ENCODE peak calls at places on chromosomes 2 and 18, in six cellular contexts. D is prostate gland, O is GM12891, M is breast epithelium, T is HepG2, N is K562. Q is an unnamed sample.
A peak's percentile ranks its signal among the peaks of the same experiment; 100 is the strongest.

GRCh38 chr2:127107622-127107999 is 657 bp upstream of the BIN1 start:
- DNase-seq in T (no peak), M (no peak), N (no peak), D (no peak), O (no peak), Q (no peak)

GRCh38 chr2:128410035-128410757 is 91.5 kb upstream of the HS6ST1 start:
- DNase-seq in D (no peak), T (no peak), N (no peak), O (no peak), M (no peak), Q (no peak)

GRCh38 chr2:221204699-221205098 is 367.4 kb downstream of the EPHA4 start:
- DNase-seq in O (no peak), T (no peak), D (no peak), M (no peak), N (no peak), Q (no peak)

GRCh38 chr2:229728360-229728759 is 14.0 kb upstream of the DNER start:
- DNase-seq in M (no peak), O (no peak), T (no peak), D (no peak), N (no peak), Q (no peak)

GRCh38 chr2:240245706-240246105 is 105.2 kb upstream of the OTOS start:
- DNase-seq in M (no peak), O (no peak), N (no peak), T (no peak), D (no peak), Q (no peak)

GRCh38 chr2:23435250-23436035 is 50.5 kb downstream of the KLHL29 start:
- DNase-seq in T (no peak), D (no peak), N (no peak), O (no peak), M (peak; percentile 7), Q (no peak)

GRCh38 chr2:37917281-37918228 is 7.5 kb upstream of the RMDN2 start:
- DNase-seq in O (no peak), M (no peak), N (no peak), T (no peak), D (no peak), Q (no peak)

GRCh38 chr18:62324917-62325805 is at the start of gene TNFRSF11A:
- DNase-seq in O (peak; percentile 82), T (no peak), N (peak; percentile 83), M (no peak), D (peak; percentile 45), Q (peak; percentile 72)

GRCh38 chr2:206431439-206431838 is 11.9 kb upstream of the ADAM23 start:
- DNase-seq in M (no peak), O (no peak), D (no peak), N (no peak), T (no peak), Q (no peak)

GRCh38 chr2:194003911-194004310 is 1653.1 kb upstream of the SLC39A10 start:
- DNase-seq in N (no peak), T (no peak), M (no peak), O (no peak), D (no peak), Q (no peak)

GRCh38 chr2:120746179-120746549 is 10.5 kb downstream of the GLI2 start:
- DNase-seq in M (no peak), D (no peak), T (no peak), O (no peak), N (no peak), Q (no peak)

GRCh38 chr2:179252439-179252838 is 12.2 kb downstream of the SESTD1 start:
- DNase-seq in O (no peak), M (no peak), N (no peak), D (no peak), T (no peak), Q (no peak)

GRCh38 chr2:11236335-11236734 is 81.1 kb downstream of the SLC66A3 start:
- DNase-seq in T (no peak), M (no peak), O (no peak), N (peak; percentile 21), D (no peak), Q (no peak)

GRCh38 chr18:63069496-63069895 is 250.1 kb downstream of the BCL2 start:
- DNase-seq in N (no peak), T (no peak), O (no peak), M (no peak), D (no peak), Q (no peak)

GRCh38 chr2:18245375-18245774 is 315.1 kb downstream of the RDH14 start:
- DNase-seq in T (no peak), O (no peak), M (no peak), D (no peak), N (no peak), Q (no peak)

GRCh38 chr2:38448692-38449405 is 71.8 kb upstream of the ATL2 start:
- DNase-seq in D (no peak), O (no peak), T (no peak), M (no peak), N (no peak), Q (no peak)

GRCh38 chr2:168913171-168913484 is 12.0 kb downstream of the G6PC2 start:
- DNase-seq in T (no peak), N (no peak), D (no peak), M (no peak), O (no peak), Q (no peak)

GRCh38 chr2:208415255-208415654 is 8.7 kb downstream of the PTH2R start:
- DNase-seq in T (no peak), D (no peak), M (no peak), O (no peak), N (no peak), Q (no peak)

GRCh38 chr2:18474690-18475089 is 85.8 kb downstream of the RDH14 start:
- DNase-seq in O (no peak), T (no peak), N (no peak), M (no peak), D (no peak), Q (no peak)

GRCh38 chr2:20588918-20589871 is 61.7 kb downstream of the HS1BP3 start:
- DNase-seq in D (no peak), T (no peak), N (no peak), M (no peak), O (no peak), Q (no peak)

GRCh38 chr2:95728878-95729511 is 137.2 kb downstream of the TRIM43 start:
- DNase-seq in O (peak; percentile 29), T (peak; percentile 76), D (peak; percentile 72), N (peak; percentile 25), M (peak; percentile 72), Q (peak; percentile 16)

GRCh38 chr2:55917117-55917516 is 6.5 kb downstream of the EFEMP1 start:
- DNase-seq in O (no peak), M (no peak), N (no peak), T (no peak), D (no peak), Q (no peak)

GRCh38 chr2:55919574-55919973 is 4.0 kb downstream of the EFEMP1 start:
- DNase-seq in N (no peak), D (no peak), M (no peak), O (no peak), T (no peak), Q (no peak)

GRCh38 chr2:55918856-55919255 is 4.7 kb downstream of the EFEMP1 start:
- DNase-seq in N (no peak), D (no peak), O (no peak), M (no peak), T (no peak), Q (no peak)

GRCh38 chr2:55916473-55917049 is 7.0 kb downstream of the EFEMP1 start:
- DNase-seq in O (no peak), N (no peak), M (no peak), D (no peak), T (no peak), Q (no peak)

DNA sequence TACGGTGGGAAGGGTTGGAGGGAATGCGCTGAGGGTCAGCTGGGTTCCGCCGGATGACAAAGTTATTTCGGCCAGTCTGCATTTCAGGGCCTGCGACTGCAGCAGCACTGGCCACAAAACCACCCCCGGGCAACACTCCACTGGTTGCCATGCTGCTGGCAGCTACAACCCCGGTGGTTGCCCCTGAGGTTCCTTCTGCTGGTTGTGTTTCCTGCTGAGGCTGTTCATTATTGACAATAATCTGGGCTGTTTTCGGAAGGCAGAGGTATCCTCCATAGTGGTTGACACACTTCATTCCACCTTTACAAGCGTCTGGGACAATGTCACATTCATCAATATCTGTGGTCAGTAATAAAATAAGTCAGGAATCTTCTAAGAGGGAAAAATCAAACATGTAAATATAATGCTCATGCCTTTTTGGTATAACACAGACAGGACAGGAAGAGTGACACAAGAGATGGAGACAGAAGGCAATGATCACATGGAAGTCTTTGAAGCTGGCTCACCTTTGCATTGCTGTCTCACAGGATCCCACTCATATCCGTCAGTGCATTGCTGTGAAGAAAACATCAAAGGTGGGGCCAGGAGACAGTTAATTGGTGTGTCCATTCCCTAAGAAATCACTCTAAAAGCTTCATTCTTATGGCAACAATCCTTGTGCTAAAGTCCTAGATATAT is 5.7 kb downstream of the EFEMP1 start:
- DNase-seq in T (no peak), D (no peak), N (no peak), O (no peak), M (no peak), Q (no peak)
- TF ChIP-seq POLR2A in T (no peak), D (no peak), N (no peak), O (no peak), M (no peak), Q (no peak)

DNA sequence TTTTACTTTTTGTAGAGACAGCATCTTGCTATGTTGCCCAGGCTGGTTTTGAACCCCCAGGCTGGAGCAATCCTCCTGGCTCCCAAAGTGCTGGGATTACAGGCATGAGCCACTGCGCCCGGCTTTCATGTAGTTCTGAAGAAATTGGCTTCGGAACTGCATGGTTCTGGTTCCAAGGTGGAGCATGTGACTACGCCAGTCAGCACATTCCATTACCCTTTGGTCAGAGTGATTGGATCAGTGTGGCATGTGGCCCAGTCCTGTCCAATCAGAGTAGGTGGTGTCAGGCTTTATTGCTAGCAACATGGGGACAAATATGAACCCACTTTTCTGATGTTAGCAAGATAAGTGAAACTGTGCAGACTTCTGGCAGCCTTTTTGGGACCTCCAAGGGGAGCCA is 16.3 kb upstream of the ATOH8 start:
- DNase-seq in M (peak; percentile 88), T (peak; percentile 63), D (no peak), O (no peak), N (no peak), Q (no peak)
- TF ChIP-seq POLR2AphosphoS5 in M (peak; percentile 80), T (no peak), D (peak; percentile 79), O (no peak), N (no peak), Q (no peak)

DNA sequence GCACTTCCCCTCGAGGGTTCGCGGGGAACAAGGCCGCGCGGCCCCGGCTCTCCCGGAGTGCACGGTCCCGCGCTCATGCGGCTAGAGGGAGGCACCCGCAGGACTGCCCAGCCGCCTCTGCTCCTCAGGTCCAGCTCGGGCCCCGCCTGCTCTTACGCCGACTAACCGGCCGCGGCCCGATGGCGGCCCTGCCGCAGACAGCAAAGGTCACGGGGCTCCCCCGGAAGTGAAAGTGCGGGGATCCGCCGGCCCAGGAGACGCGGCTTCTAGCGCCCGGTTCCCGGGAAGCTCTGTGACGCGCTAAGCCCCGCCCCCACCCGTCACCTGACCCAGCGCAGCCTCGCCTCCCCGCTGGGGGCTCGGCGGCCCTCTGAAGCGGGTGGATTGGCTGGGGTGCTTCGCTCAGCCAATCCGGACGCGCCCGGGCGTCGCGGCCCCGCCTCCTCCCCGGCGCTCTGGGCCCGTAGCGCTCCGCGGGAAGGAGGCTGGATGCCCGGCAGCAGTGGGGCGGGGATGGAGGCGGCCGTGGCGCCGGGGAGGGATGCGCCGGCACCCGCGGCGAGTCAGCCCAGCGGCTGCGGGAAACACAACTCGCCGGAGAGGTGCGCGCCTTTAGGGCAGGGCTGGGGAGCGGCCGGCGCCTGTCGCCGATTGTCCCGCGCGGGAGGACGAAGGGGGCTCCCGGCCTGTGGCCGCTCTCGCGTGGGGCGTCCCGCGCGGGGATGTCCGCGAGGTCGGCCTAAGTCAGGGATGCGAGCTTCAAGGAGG is at the start of gene SCLY:
- DNase-seq in M (peak; percentile 97), D (peak; percentile 96), N (peak; percentile 96), T (peak; percentile 97), O (peak; percentile 99), Q (peak; percentile 98)
- TF ChIP-seq POLR2A in M (peak; percentile 84), D (peak; percentile 73), N (peak; percentile 85), T (peak; percentile 91), O (no peak), Q (peak; percentile 80)

GRCh38 chr18:65737346-65737745 is 13.5 kb upstream of the CDH7 start:
- DNase-seq in T (no peak), M (no peak), D (no peak), O (no peak), N (no peak), Q (no peak)
- TF ChIP-seq POLR2AphosphoS5 in T (no peak), M (no peak), D (no peak), O (no peak), N (no peak), Q (no peak)